ENCODE peak calls at places on chromosome 15, in seven cellular contexts. F is HCT116, N is H1, A is K562, E is HepG2, O is GM12878, B is SK-N-SH. H is an unnamed sample.

GRCh38 chr15:69593981-69594966 is 141.7 kb downstream of the RPLP1 start:
- DNase-seq in F (no peak), A (no peak), N (no peak), O (no peak), B (no peak), E (peak), H (no peak)

GRCh38 chr15:44029940-44030568 is 165.0 kb downstream of the FRMD5 start:
- DNase-seq in N (no peak), O (no peak), A (no peak), F (no peak), B (no peak), E (no peak), H (no peak)

GRCh38 chr15:52709172-52709979 is 30.2 kb upstream of the ATOSA start:
- DNase-seq in N (peak), B (no peak), F (no peak), E (peak), O (no peak), A (no peak), H (no peak)

GRCh38 chr15:31606942-31607497 is 280.4 kb downstream of the KLF13 start:
- DNase-seq in A (no peak), E (no peak), F (no peak), N (no peak), B (no peak), O (no peak), H (no peak)

GRCh38 chr15:29425864-29426263 is 156.2 kb upstream of the NSMCE3 start:
- DNase-seq in F (no peak), N (no peak), E (no peak), B (no peak), A (no peak), O (no peak), H (no peak)

GRCh38 chr15:58438956-58439355 is 7.2 kb downstream of the LIPC start:
- DNase-seq in O (no peak), A (peak), E (peak), N (no peak), F (peak), B (peak), H (no peak)

GRCh38 chr15:32877620-32878019 is 159.8 kb downstream of the GREM1 start:
- DNase-seq in N (no peak), F (no peak), B (no peak), A (no peak), O (no peak), E (no peak), H (no peak)

GRCh38 chr15:34241376-34242350 is 16.8 kb downstream of the EMC4 start:
- DNase-seq in A (peak), N (no peak), B (peak), E (peak), O (no peak), F (no peak), H (no peak)

GRCh38 chr15:63473749-63473998 is 30.7 kb upstream of the USP3 start:
- DNase-seq in F (no peak), B (no peak), N (no peak), O (no peak), A (no peak), E (no peak), H (no peak)

GRCh38 chr15:95394186-95395067 is 936.1 kb upstream of the NR2F2 start:
- DNase-seq in N (no peak), E (no peak), A (no peak), F (no peak), B (no peak), O (no peak), H (no peak)

GRCh38 chr15:45150481-45150880 is 20.7 kb downstream of the DUOX1 start:
- DNase-seq in N (no peak), A (no peak), O (no peak), F (no peak), E (no peak), B (no peak), H (no peak)

GRCh38 chr15:58049520-58050227 is 15.8 kb downstream of the ALDH1A2 start:
- DNase-seq in A (no peak), N (no peak), F (no peak), O (no peak), B (no peak), E (no peak), H (no peak)

GRCh38 chr15:92809880-92810361 is 90.2 kb upstream of the CHD2 start:
- DNase-seq in A (no peak), F (no peak), N (no peak), E (no peak), B (no peak), O (no peak), H (no peak)

GRCh38 chr15:70976856-70977255 is 84.2 kb downstream of the LRRC49 start:
- DNase-seq in B (no peak), E (no peak), N (no peak), O (no peak), A (no peak), F (no peak), H (no peak)

GRCh38 chr15:27757050-27757449 is 342.1 kb downstream of the OCA2 start:
- DNase-seq in F (no peak), O (no peak), E (no peak), N (peak), A (no peak), B (no peak), H (no peak)

GRCh38 chr15:40307421-40308165 is at the start of gene PLCB2:
- DNase-seq in F (no peak), O (peak), B (no peak), N (no peak), E (peak), A (peak), H (no peak)

GRCh38 chr15:98817745-98818144 is 169.4 kb downstream of the IGF1R start:
- DNase-seq in N (no peak), A (no peak), E (peak), F (no peak), B (no peak), O (no peak), H (no peak)

GRCh38 chr15:60534051-60534450 is 55.1 kb upstream of the ICE2 start:
- DNase-seq in E (no peak), A (no peak), N (no peak), O (no peak), F (no peak), B (no peak), H (no peak)

GRCh38 chr15:90882781-90883525 is 1.4 kb upstream of the FES start:
- DNase-seq in O (no peak), A (no peak), B (no peak), N (no peak), E (no peak), F (no peak), H (no peak)

GRCh38 chr15:29924750-29925149 is 102.5 kb upstream of the TJP1 start:
- DNase-seq in O (no peak), F (no peak), A (no peak), N (no peak), B (no peak), E (peak), H (no peak)

GRCh38 chr15:38389924-38390542 is 63.9 kb upstream of the FAM98B start:
- DNase-seq in A (peak), B (peak), O (peak), N (peak), E (peak), F (peak), H (peak)

GRCh38 chr15:72306211-72306785 is 13.7 kb downstream of the CELF6 start:
- DNase-seq in A (peak), B (peak), F (no peak), O (no peak), N (peak), E (no peak), H (no peak)

GRCh38 chr15:60729850-60730458 is 251.0 kb upstream of the ICE2 start:
- DNase-seq in O (no peak), F (no peak), E (no peak), N (no peak), A (no peak), B (no peak), H (no peak)

GRCh38 chr15:91102546-91103330 is 2.7 kb downstream of the SV2B start:
- DNase-seq in N (no peak), B (no peak), E (no peak), A (no peak), O (no peak), F (no peak), H (no peak)

GRCh38 chr15:56149071-56149470 is 94.6 kb downstream of the RFX7 start:
- DNase-seq in F (no peak), N (no peak), O (no peak), E (no peak), A (no peak), B (no peak), H (no peak)

GRCh38 chr15:90463381-90463780 is 66.3 kb upstream of the CRTC3 start:
- DNase-seq in E (no peak), O (no peak), F (no peak), N (no peak), B (no peak), A (no peak), H (peak)

GRCh38 chr15:51736646-51737537 is 563 bp downstream of the LYSMD2 start:
- DNase-seq in B (peak), A (peak), N (peak), F (no peak), O (no peak), E (no peak), H (no peak)

GRCh38 chr15:41331281-41331680 is 1.1 kb downstream of the OIP5 start:
- DNase-seq in F (no peak), O (no peak), B (no peak), N (no peak), E (no peak), A (no peak), H (no peak)

GRCh38 chr15:41334293-41335120 is 1.8 kb downstream of the NUSAP1 start:
- DNase-seq in N (no peak), B (no peak), A (no peak), O (no peak), E (no peak), F (no peak), H (no peak)

GRCh38 chr15:41331833-41332787 is at the start of gene OIP5:
- DNase-seq in E (peak), F (peak), B (peak), A (peak), N (peak), O (peak), H (peak)

GRCh38 chr15:41336549-41336948 is 3.9 kb downstream of the NUSAP1 start:
- DNase-seq in B (no peak), O (no peak), E (no peak), N (no peak), A (no peak), F (no peak), H (no peak)

DNA sequence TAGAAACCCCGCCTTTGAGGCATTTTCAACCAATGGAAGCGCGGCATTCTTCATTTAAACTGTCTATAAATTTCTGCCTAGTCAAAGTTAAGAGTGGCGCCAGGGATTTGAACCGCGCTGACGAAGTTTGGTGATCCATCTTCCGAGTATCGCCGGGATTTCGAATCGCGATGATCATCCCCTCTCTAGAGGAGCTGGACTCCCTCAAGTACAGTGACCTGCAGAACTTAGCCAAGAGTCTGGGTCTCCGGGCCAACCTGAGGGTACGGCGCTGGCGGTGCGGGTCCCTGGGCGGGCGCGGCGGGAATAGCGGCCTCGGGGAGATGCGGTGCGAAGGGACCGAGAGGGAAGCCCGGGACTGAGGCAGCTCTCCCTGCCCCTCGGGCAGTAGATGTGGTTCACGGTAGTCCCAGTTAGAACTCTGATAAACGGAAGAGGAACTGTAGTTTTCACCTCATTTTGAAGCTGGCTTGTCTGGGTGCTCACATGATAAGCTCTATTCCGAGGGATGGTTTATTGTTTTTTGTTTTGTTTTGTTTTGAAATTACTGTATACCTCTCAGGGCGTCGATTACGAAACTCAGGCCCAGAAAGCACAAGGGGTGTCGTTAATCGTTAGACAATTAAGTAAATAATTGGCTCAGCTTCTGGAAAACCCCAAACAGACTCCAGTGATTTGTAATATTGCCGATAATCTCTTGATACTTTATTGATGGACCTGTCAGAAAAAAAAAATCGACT is at the start of gene NUSAP1:
- DNase-seq in A (no peak), N (no peak), B (no peak), F (no peak), E (peak), O (no peak), H (no peak)
- TF ChIP-seq SIN3A in A (peak), N (peak), B (no peak), F (peak), E (peak), O (peak), H (peak)

GRCh38 chr15:65305144-65305758 is 774 bp downstream of the RNU5B-1 start:
- DNase-seq in N (no peak), A (peak), B (peak), F (no peak), O (no peak), E (no peak), H (no peak)
- TF ChIP-seq POLR2AphosphoS5 in N (no peak), A (no peak), B (no peak), F (no peak), O (no peak), E (no peak), H (no peak)

GRCh38 chr15:74418575-74419338 is 15.0 kb downstream of the SEMA7A start:
- DNase-seq in F (no peak), B (no peak), E (no peak), O (no peak), N (no peak), A (no peak), H (no peak)
- H3K4me3 ChIP-seq in F (no peak), B (no peak), E (peak), O (no peak), N (no peak), A (no peak), H (no peak)

GRCh38 chr15:67779160-67780111 is 45.9 kb upstream of the SKOR1 start:
- DNase-seq in F (no peak), E (no peak), B (no peak), O (no peak), A (peak), N (no peak), H (no peak)
- TF ChIP-seq SIN3A in F (no peak), E (no peak), B (no peak), O (no peak), A (no peak), N (no peak), H (no peak)

GRCh38 chr15:80323285-80323684 is 71.3 kb upstream of the CTXND1 start:
- DNase-seq in N (no peak), A (no peak), F (peak), O (no peak), E (no peak), B (no peak), H (no peak)

DNA sequence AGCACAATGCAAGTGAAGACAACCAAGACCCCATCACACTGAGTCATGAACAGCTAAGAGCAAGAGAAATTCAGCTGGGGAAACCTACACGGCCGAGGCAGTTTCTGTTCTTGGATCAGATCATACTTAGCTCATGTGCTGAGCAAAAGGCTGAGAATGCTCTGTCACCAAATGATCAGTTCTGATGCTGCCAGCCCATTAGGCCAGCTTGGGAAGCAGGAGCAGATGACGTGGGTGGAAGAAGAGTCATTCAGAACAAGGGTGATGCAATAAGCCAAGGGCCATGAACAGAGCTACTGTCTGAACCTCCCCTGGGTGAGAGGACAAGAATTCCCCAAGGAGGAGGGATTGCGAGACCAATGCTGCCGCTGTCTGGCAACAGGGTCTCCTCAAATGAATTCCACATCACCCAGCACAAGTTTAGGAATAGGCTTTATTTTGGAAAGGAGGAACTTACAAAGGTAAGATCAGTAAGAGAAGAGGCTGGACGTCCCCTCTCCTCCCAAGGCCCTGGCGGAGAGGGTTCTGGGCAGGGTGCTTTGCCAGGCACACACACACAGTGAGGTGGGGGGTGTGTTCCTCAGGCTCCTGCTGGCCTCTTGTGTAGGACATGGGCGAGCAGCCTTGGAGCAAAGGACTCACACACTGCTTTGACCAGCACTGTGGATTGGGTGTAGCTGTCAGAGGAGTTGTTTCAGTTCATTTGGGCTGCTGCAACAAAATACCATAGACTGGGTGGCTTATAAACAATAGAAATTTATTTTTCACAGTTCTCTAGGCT is 65.6 kb upstream of the CTXND1 start:
- DNase-seq in F (no peak), A (no peak), E (peak), O (no peak), N (no peak), B (no peak), H (no peak)
- TF ChIP-seq POLR2AphosphoS5 in F (no peak), A (no peak), E (no peak), O (no peak), N (no peak), B (no peak), H (no peak)

GRCh38 chr15:62307551-62307950 is 142.5 kb upstream of the C2CD4B start:
- DNase-seq in N (no peak), F (no peak), O (no peak), A (no peak), B (no peak), E (no peak), H (no peak)
- H3K4me3 ChIP-seq in N (no peak), F (no peak), O (no peak), A (no peak), B (peak), E (no peak), H (no peak)

DNA sequence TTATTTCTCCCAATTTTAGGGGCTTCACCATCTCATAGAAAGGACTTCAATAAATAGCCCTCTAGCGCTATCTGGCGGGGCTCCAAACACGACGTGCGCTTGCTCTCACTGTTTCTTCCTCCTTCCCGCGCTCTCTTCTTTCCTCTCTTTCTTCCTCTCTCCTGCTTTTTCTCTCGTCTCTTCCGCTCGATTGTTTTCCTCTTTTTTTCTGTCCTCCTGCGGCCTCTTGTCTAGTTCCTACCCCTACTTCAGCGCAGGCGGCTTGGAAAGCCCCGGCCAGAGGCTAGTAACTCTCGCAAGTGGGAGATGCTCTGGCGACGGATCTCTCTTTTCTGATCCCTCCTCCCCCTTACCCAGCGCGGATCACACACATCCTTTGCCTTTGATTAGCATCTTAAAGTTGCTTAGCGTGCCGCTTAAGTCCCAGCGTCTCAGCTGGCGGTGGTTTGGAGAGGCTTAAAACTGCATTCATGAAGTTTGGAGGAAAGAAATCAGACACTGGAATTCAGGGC is 6.2 kb upstream of the MEIS2 start:
- DNase-seq in E (no peak), N (peak), O (no peak), B (no peak), F (no peak), A (no peak), H (no peak)
- TF ChIP-seq SIN3A in E (no peak), N (no peak), O (no peak), B (peak), F (no peak), A (no peak), H (no peak)

GRCh38 chr15:83956887-83957286 is 278.7 kb upstream of the GOLGA6L4 start:
- DNase-seq in F (no peak), B (no peak), O (no peak), E (no peak), N (no peak), A (no peak), H (no peak)

GRCh38 chr15:83955806-83956265 is 279.7 kb upstream of the GOLGA6L4 start:
- DNase-seq in F (no peak), E (no peak), A (no peak), O (peak), B (no peak), N (no peak), H (no peak)

GRCh38 chr15:83959477-83959876 is 276.1 kb upstream of the GOLGA6L4 start:
- DNase-seq in B (no peak), A (no peak), N (no peak), E (no peak), O (no peak), F (no peak), H (no peak)

GRCh38 chr15:83960192-83960829 is 275.3 kb upstream of the GOLGA6L4 start:
- DNase-seq in F (no peak), N (no peak), E (no peak), O (no peak), A (no peak), B (no peak), H (no peak)
- TF ChIP-seq POLR2AphosphoS5 in F (no peak), N (no peak), E (no peak), O (no peak), A (no peak), B (no peak), H (no peak)

GRCh38 chr15:80760971-80761370 is 18.2 kb upstream of the CEMIP start:
- DNase-seq in A (no peak), E (no peak), O (no peak), N (no peak), B (no peak), F (no peak), H (no peak)

GRCh38 chr15:80752204-80752603 is 27.0 kb upstream of the CEMIP start:
- DNase-seq in N (no peak), O (no peak), F (no peak), B (no peak), A (no peak), E (no peak), H (no peak)

GRCh38 chr15:80758130-80758529 is 21.0 kb upstream of the CEMIP start:
- DNase-seq in E (no peak), O (no peak), B (no peak), F (no peak), N (no peak), A (no peak), H (no peak)

GRCh38 chr15:80754005-80754404 is 25.2 kb upstream of the CEMIP start:
- DNase-seq in B (no peak), E (no peak), N (no peak), F (no peak), A (no peak), O (no peak), H (no peak)

DNA sequence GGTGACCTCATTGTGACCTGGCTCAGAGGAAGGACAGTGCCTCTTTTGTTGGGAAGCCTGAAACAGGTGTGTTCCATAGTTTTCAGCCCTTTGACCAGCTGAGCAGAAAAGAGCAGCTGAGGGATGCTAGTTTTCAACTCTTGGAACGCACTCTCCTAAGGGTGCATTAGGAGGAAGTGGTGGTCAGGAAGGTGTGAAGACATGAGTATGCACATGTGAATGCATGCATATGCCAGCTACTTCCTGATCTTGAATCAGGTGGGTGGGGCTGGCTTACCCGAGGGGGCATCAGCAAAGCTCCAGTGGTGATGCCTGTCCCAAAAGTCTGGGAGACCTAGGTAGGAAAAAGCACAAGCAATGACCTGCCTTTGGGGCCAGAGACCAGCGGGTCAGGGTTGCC is 23.3 kb upstream of the CEMIP start:
- DNase-seq in A (no peak), O (no peak), N (peak), B (no peak), E (no peak), F (no peak), H (no peak)
- H3K4me3 ChIP-seq in A (no peak), O (no peak), N (no peak), B (no peak), E (no peak), F (no peak), H (no peak)

H was measured in Panc1.